ENCODE peak calls at places on chromosomes 5 and 9, in four cellular contexts. M, R, H and Z are unnamed samples.
A peak's percentile ranks its signal among the peaks of the same experiment; 100 is the strongest.

GRCh38 chr9:88783613-88784230 is 207.5 kb upstream of the S1PR3 start:
- DNase-seq in M (no peak), R (no peak), H (no peak), Z (no peak)

GRCh38 chr5:73493421-73493820 is 4.8 kb upstream of the BTF3 start:
- DNase-seq in M (no peak), R (no peak), H (no peak), Z (no peak)

GRCh38 chr9:94511134-94511942 is 43.5 kb upstream of the PCAT7 start:
- DNase-seq in M (no peak), R (no peak), H (no peak), Z (no peak)

GRCh38 chr5:150155258-150156032 is at the start of gene PDGFRB:
- DNase-seq in M (peak; percentile 94), R (peak; percentile 94), H (peak; percentile 73), Z (peak; percentile 76)

GRCh38 chr5:1125030-1125357 is 13.1 kb upstream of the SLC12A7 start:
- DNase-seq in M (peak; percentile 84), R (peak; percentile 68), H (no peak), Z (no peak)

GRCh38 chr5:67119010-67119409 is 77.6 kb downstream of the CD180 start:
- DNase-seq in M (no peak), R (no peak), H (no peak), Z (no peak)

GRCh38 chr9:137310190-137311052 is 8.3 kb upstream of the NRARP start:
- DNase-seq in M (peak; percentile 51), R (no peak), H (no peak), Z (peak; percentile 43)

GRCh38 chr9:84070590-84070989 is 90.0 kb downstream of the RMI1 start:
- DNase-seq in M (no peak), R (no peak), H (no peak), Z (no peak)

GRCh38 chr9:5863092-5863746 is 27.5 kb upstream of the MLANA start:
- DNase-seq in M (no peak), R (no peak), H (no peak), Z (no peak)

GRCh38 chr5:172282277-172283019 is 1.1 kb downstream of the UBTD2 start:
- DNase-seq in M (no peak), R (no peak), H (no peak), Z (no peak)

GRCh38 chr9:84239341-84239740 is 101.2 kb downstream of the SLC28A3 start:
- DNase-seq in M (no peak), R (no peak), H (no peak), Z (no peak)

GRCh38 chr9:88998506-88998905 is 7.2 kb downstream of the S1PR3 start:
- DNase-seq in M (no peak), R (no peak), H (no peak), Z (no peak)

GRCh38 chr9:89179920-89180667 is 1.5 kb upstream of the SHC3 start:
- DNase-seq in M (peak; percentile 92), R (peak; percentile 87), H (peak; percentile 86), Z (peak; percentile 94)

GRCh38 chr5:60287174-60287771 is 393.7 kb upstream of the PDE4D start:
- DNase-seq in M (no peak), R (no peak), H (peak; percentile 19), Z (peak; percentile 76)

GRCh38 chr9:134040831-134041648 is 15.8 kb downstream of the BRD3OS start:
- DNase-seq in M (no peak), R (no peak), H (no peak), Z (no peak)

GRCh38 chr5:32312194-32312681 is 501 bp downstream of the MTMR12 start:
- DNase-seq in M (peak; percentile 81), R (peak; percentile 44), H (peak; percentile 25), Z (peak; percentile 49)

GRCh38 chr9:14313951-14314423 is at the start of gene NFIB:
- DNase-seq in M (peak; percentile 88), R (no peak), H (peak; percentile 72), Z (peak; percentile 68)

GRCh38 chr9:126156898-126157297 is 169.7 kb upstream of the MVB12B start:
- DNase-seq in M (no peak), R (no peak), H (no peak), Z (no peak)

GRCh38 chr5:106380736-106381135 is 1290.0 kb downstream of the EFNA5 start:
- DNase-seq in M (no peak), R (no peak), H (no peak), Z (no peak)

DNA sequence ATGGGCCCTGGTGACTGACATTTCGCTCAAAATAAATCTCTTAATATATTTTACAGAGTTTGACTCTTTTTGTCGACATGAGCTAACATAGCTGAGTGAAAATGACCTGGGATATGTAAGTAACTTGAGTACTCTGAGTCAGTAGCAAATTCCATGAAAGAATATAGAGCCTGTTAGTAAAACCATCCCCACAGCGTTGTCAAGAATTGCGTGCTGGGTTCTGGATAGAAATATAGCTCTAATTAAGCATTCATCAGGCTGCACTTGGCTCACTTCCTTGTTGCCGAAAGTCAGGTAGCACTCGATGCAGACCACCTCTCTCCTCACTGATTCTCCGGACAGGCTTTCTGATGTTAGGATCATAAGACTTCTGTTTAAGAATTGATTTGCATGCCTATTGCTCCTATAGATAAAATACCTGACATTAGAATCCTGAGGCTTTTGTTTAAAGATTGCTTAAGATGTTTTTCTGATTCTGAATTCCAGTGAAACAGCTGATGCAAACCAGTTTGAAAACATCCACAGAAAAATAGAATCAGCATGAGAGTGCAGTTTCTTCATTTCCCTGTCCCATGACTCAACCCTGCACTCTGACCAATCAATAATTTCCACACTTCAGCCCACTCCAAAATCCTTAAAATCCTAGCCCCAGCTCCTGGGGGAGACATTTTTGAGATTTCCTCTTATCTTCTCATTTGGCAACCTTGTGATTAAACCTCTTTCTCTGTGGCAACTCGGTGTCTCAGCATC is 310.6 kb downstream of the DIRAS2 start:
- DNase-seq in M (no peak), R (no peak), H (no peak), Z (no peak)
- H3K27ac ChIP-seq in M (no peak overlapping the region), R (no peak overlapping the region), H (no peak overlapping the region), Z (no peak overlapping the region)

DNA sequence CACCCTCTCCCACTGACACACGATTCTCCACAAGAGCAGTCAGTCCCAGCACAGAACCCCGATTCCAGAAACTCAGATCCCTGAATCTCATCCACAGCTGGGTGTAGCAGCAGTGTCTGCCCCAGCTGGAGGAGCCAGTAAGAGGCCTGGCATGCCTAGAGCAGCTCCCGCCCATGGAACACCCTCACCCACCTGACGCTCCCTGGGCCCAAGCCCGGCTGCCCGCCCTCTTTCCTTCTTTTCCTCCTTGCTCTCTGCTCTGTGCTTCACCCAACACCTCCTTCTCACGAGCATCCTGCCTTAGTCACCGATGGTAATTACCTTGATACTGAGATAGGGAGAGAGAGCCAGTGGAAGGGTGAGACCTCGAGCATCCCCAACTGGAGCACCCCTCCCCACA is 8.7 kb downstream of the PCDH1 start:
- DNase-seq in M (no peak), R (no peak), H (no peak), Z (no peak)
- H3K27ac ChIP-seq in M (no peak overlapping the region), R (peak overlapping the region; percentile 70), H (peak overlapping the region; percentile 28), Z (no peak overlapping the region)

GRCh38 chr5:168438349-168438748 is 47.9 kb upstream of the RARS1 start:
- DNase-seq in M (no peak), R (no peak), H (no peak), Z (no peak)

GRCh38 chr5:168432903-168433302 is 53.4 kb upstream of the RARS1 start:
- DNase-seq in M (no peak), R (no peak), H (no peak), Z (no peak)

GRCh38 chr5:168430303-168430702 is 56.0 kb upstream of the RARS1 start:
- DNase-seq in M (no peak), R (no peak), H (no peak), Z (no peak)

GRCh38 chr5:168434746-168435321 is 51.4 kb upstream of the RARS1 start:
- DNase-seq in M (no peak), R (no peak), H (no peak), Z (no peak)

GRCh38 chr5:168433982-168434381 is 52.3 kb upstream of the RARS1 start:
- DNase-seq in M (no peak), R (no peak), H (peak; percentile 20), Z (no peak)
- H3K27ac ChIP-seq in M (no peak overlapping the region), R (no peak overlapping the region), H (no peak overlapping the region), Z (no peak overlapping the region)

GRCh38 chr5:74642543-74642863 is 2.0 kb upstream of the ENC1 start:
- DNase-seq in M (no peak), R (no peak), H (no peak), Z (no peak)
- H3K27ac ChIP-seq in M (peak overlapping the region; percentile 82), R (no peak overlapping the region), H (no peak overlapping the region), Z (no peak overlapping the region)

GRCh38 chr9:113525208-113525607 is 61.7 kb downstream of the RGS3 start:
- DNase-seq in M (no peak), R (no peak), H (no peak), Z (no peak)

GRCh38 chr9:113528088-113528487 is 64.6 kb downstream of the RGS3 start:
- DNase-seq in M (no peak), R (no peak), H (no peak), Z (no peak)

GRCh38 chr9:113525831-113526230 is 62.3 kb downstream of the RGS3 start:
- DNase-seq in M (no peak), R (no peak), H (no peak), Z (no peak)

GRCh38 chr9:113526231-113526746 is 62.8 kb downstream of the RGS3 start:
- DNase-seq in M (no peak), R (no peak), H (no peak), Z (no peak)

GRCh38 chr9:113526841-113527240 is 63.3 kb downstream of the RGS3 start:
- DNase-seq in M (no peak), R (no peak), H (no peak), Z (no peak)
- H3K27ac ChIP-seq in M (peak overlapping the region; percentile 16), R (no peak overlapping the region), H (peak overlapping the region; percentile 10), Z (no peak overlapping the region)

GRCh38 chr5:140347382-140347781 is 979 bp upstream of the HBEGF start:
- DNase-seq in M (no peak), R (no peak), H (no peak), Z (no peak)

GRCh38 chr5:140345919-140346347 is 470 bp downstream of the HBEGF start:
- DNase-seq in M (peak; percentile 88), R (no peak), H (peak; percentile 73), Z (peak; percentile 76)

GRCh38 chr5:140349244-140349643 is 2.8 kb upstream of the HBEGF start:
- DNase-seq in M (no peak), R (no peak), H (no peak), Z (no peak)

GRCh38 chr5:140346348-140347221 is at the start of gene HBEGF:
- DNase-seq in M (peak; percentile 89), R (peak; percentile 65), H (peak; percentile 83), Z (peak; percentile 94)

DNA sequence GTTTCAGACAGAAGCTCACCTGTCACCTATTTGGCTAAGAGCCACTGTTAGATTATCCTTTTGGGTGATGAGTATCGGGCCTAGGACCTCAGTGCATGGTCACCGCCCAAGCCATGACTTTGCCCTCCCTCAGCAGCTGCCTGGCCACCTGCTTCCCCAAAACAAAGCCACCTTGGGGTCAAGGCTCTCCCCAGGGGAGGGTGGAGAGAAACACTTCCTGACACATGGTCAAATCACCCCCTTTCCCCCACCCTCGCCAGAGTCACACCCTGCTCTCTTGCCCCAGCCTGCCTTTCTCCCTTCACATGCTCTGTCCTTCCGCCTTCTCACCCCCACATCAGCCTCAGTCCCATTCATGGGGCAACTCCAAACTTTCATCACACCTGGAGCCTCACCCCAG is 1.7 kb upstream of the HBEGF start:
- DNase-seq in M (no peak), R (no peak), H (no peak), Z (no peak)
- H3K27ac ChIP-seq in M (peak overlapping the region; percentile 94), R (no peak overlapping the region), H (no peak overlapping the region), Z (no peak overlapping the region)

GRCh38 chr9:16794871-16795639 is 75.4 kb downstream of the BNC2 start:
- DNase-seq in M (peak; percentile 74), R (peak; percentile 54), H (no peak), Z (no peak)
- H3K27ac ChIP-seq in M (peak overlapping the region; percentile 2), R (peak overlapping the region; percentile 64), H (no peak overlapping the region), Z (no peak overlapping the region)